ENCODE peak calls at places on chromosome 3, in six cellular contexts. E, W, T, C, G and K are unnamed samples.

GRCh38 chr3:64109438-64109837 is 86.1 kb upstream of the PSMD6 start:
- DNase-seq in W (no peak), C (no peak), E (peak), G (no peak), T (no peak), K (no peak)

GRCh38 chr3:170180107-170180951 is 1.2 kb downstream of the PHC3 start:
- DNase-seq in C (no peak), W (no peak), G (no peak), T (peak), E (no peak), K (no peak)

GRCh38 chr3:445960-446359 is 249.4 kb downstream of the CHL1 start:
- DNase-seq in G (no peak), T (no peak), C (no peak), E (no peak), W (no peak), K (no peak)

GRCh38 chr3:53846134-53846850 is at the start of the genes CHDH and IL17RB:
- DNase-seq in C (no peak), G (no peak), W (no peak), T (no peak), E (peak), K (no peak)

GRCh38 chr3:126925411-126926171 is 57.3 kb upstream of the PLXNA1 start:
- DNase-seq in E (peak), W (no peak), T (no peak), G (no peak), C (no peak), K (no peak)

GRCh38 chr3:69252631-69253030 is 130.2 kb upstream of the LMOD3 start:
- DNase-seq in T (no peak), G (no peak), W (no peak), C (no peak), E (no peak), K (no peak)

GRCh38 chr3:149717391-149718056 is 34.8 kb downstream of the COMMD2 start:
- DNase-seq in E (peak), C (peak), T (no peak), W (no peak), G (no peak), K (peak)

GRCh38 chr3:151044706-151045105 is 40.8 kb upstream of the MED12L start:
- DNase-seq in W (no peak), C (no peak), G (no peak), E (no peak), T (no peak), K (no peak)

GRCh38 chr3:32586361-32586760 is 15.7 kb upstream of the DYNC1LI1 start:
- DNase-seq in T (no peak), E (no peak), G (no peak), W (no peak), C (no peak), K (no peak)

GRCh38 chr3:167684389-167684993 is 30.7 kb upstream of the WDR49 start:
- DNase-seq in C (peak), W (no peak), E (peak), T (peak), G (peak), K (no peak)

DNA sequence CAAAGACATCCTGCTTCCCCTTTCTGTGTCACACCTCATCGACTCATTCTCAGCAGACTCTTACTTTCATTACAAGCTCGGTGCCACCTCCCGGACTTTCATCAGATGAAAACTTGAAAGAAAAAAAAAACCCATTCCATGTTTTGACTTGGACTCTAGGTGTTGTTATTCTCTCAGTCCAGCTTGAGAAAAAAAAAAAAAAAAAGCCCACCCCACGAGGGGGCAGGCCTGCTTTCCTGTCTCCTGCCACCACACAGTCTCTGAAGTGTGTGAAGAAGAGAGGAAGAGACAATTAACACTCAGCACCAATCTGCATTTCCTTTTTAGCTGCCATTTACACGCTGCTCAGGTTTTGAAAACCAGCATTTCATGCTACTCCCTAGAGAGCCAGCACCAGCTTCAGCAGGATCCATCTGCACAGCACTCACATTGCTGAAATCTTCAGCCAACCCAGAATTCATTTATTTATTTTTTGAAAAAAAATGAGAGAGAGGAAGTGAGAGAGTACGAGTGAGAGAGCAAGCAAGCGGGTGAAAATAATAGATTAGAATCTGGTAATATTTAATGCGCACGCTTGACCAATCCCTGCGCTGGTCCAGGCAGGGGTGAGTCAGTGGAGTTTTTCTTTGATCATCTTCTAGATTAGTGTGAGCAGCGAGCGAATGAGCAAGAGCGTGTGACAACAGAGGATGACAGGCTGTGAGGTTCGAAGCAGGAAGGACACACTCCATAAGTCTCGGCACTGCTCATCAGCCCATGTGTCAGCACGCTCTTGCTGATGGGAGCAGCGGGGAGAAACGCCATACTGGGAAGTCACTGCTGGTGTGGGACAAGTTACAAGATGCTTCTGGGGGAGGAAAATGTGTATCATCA is 23.5 kb downstream of the ZNF80 start:
- DNase-seq in W (no peak), T (peak), C (peak), E (no peak), G (peak), K (no peak)
- TF ChIP-seq CTCF in W (no peak), T (peak), C (no peak), E (peak), G (peak), K (no peak)

GRCh38 chr3:40181182-40181581 is 128.3 kb upstream of the EIF1B start:
- DNase-seq in C (no peak), W (no peak), G (no peak), E (no peak), T (no peak), K (no peak)
- TF ChIP-seq CTCF in C (no peak), W (no peak), G (no peak), E (no peak), T (no peak), K (no peak)

GRCh38 chr3:52014613-52015012 is 18.9 kb upstream of the RPL29 start:
- DNase-seq in W (no peak), E (no peak), T (no peak), G (no peak), C (no peak), K (no peak)
- TF ChIP-seq CTCF in W (no peak), E (no peak), T (no peak), G (no peak), C (peak), K (no peak)

DNA sequence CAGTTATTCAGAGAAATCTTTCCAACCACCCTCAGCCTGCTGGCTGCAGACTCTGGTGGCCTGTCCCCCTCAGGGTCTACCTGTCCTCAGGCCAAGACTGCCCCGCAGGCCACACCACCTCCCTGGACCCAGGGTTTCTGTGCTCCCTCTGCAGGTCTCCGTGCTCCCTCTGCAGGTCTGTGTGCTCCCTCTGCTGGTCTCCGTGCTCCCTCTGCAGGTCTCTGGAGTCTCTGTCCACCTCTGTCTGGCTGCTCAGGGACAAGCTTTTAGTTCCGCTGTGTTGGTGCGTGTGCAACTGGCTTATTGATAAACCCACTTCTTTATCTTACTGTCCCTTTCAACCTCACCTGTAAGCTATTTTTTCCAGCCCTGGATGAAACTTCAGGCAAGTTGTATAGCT is 30.1 kb downstream of the BDH1 start:
- DNase-seq in G (no peak), C (no peak), E (no peak), T (no peak), W (no peak), K (no peak)
- TF ChIP-seq CTCF in G (no peak), C (peak), E (no peak), T (no peak), W (no peak), K (no peak)

DNA sequence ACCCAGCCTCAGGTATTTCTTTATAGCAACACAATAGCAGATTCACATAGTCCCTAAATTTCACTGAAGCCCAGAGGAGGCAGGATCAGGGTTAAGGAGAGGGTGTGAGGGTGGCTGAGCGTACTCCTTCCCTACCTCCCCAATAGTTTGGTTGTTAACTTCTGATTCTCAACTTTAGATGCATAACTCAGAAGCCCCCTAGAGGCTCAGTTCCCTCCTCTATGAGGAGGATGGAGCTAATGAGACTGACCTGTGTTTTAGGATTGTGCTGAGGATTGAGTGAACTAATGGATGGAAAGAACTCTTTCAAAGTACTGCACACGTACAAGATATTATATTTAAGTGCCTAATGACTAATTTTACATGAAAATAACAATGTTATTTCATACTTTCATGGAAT is 249.3 kb upstream of the SOX14 start:
- DNase-seq in W (no peak), E (no peak), G (no peak), T (no peak), C (no peak), K (no peak)
- TF ChIP-seq CTCF in W (no peak), E (no peak), G (no peak), T (no peak), C (no peak), K (no peak)

GRCh38 chr3:159486580-159486979 is 502.1 kb upstream of the IL12A start:
- DNase-seq in E (no peak), W (no peak), C (no peak), T (no peak), G (no peak), K (no peak)
- TF ChIP-seq CTCF in E (no peak), W (no peak), C (peak), T (no peak), G (no peak), K (no peak)

GRCh38 chr3:113255100-113255853 is 43.9 kb downstream of the BOC start:
- DNase-seq in E (no peak), C (no peak), G (no peak), T (no peak), W (no peak), K (no peak)
- TF ChIP-seq CTCF in E (no peak), C (peak), G (no peak), T (no peak), W (no peak), K (no peak)

GRCh38 chr3:147383617-147384016 is 22.7 kb downstream of the ZIC4 start:
- DNase-seq in E (no peak), C (no peak), G (no peak), W (no peak), T (no peak), K (no peak)
- TF ChIP-seq CTCF in E (no peak), C (peak), G (no peak), W (no peak), T (no peak), K (no peak)

GRCh38 chr3:9135526-9135925 is 113.9 kb downstream of the SRGAP3 start:
- DNase-seq in C (no peak), W (no peak), G (no peak), E (no peak), T (no peak), K (no peak)
- TF ChIP-seq CTCF in C (no peak), W (no peak), G (no peak), E (no peak), T (no peak), K (no peak)